ENCODE peak calls at places on chromosome 5, in five cellular contexts. C is IMR-90, T is AG10803, Q is spleen, J is ascending aorta. R is an unnamed sample.

GRCh38 chr5:123696948-123697347 is 185.0 kb downstream of the CSNK1G3 start:
- DNase-seq in J (no peak), Q (no peak), T (peak; percentile 88), C (peak; percentile 7), R (peak; percentile 66)

GRCh38 chr5:72231989-72232703 is 87.9 kb downstream of the MRPS27 start:
- DNase-seq in C (no peak), T (no peak), J (no peak), Q (no peak), R (peak; percentile 43)

GRCh38 chr5:390571-391491 is 52.1 kb upstream of the EXOC3 start:
- DNase-seq in J (peak; percentile 38), C (no peak), T (no peak), Q (no peak), R (no peak)

GRCh38 chr5:27652505-27652904 is 614.1 kb upstream of the CDH9 start:
- DNase-seq in Q (no peak), T (no peak), C (no peak), J (no peak), R (no peak)

GRCh38 chr5:172661536-172661935 is 20.5 kb downstream of the NEURL1B start:
- DNase-seq in J (no peak), Q (peak; percentile 36), T (no peak), C (no peak), R (no peak)

GRCh38 chr5:137304227-137304874 is 194.8 kb downstream of the SPOCK1 start:
- DNase-seq in T (no peak), C (no peak), J (no peak), Q (no peak), R (no peak)

GRCh38 chr5:54774281-54775171 is 210.9 kb downstream of the ESM1 start:
- DNase-seq in Q (peak; percentile 79), C (no peak), J (peak; percentile 90), T (peak; percentile 76), R (peak; percentile 92)

GRCh38 chr5:31291323-31291854 is 97.9 kb downstream of the CDH6 start:
- DNase-seq in T (no peak), C (no peak), Q (no peak), J (no peak), R (no peak)

GRCh38 chr5:154215931-154216330 is 25.4 kb downstream of the GALNT10 start:
- DNase-seq in Q (no peak), T (no peak), C (peak; percentile 43), J (no peak), R (no peak)

GRCh38 chr5:61051267-61051666 is 106.3 kb downstream of the NDUFAF2 start:
- DNase-seq in T (peak; percentile 29), C (peak; percentile 73), J (no peak), Q (no peak), R (peak; percentile 51)

GRCh38 chr5:33736510-33736909 is 155.3 kb downstream of the ADAMTS12 start:
- DNase-seq in T (peak; percentile 93), C (peak; percentile 95), Q (no peak), J (no peak), R (peak; percentile 65)

GRCh38 chr5:132500931-132501628 is 10.5 kb upstream of the IRF1 start:
- DNase-seq in T (peak; percentile 59), C (peak; percentile 55), Q (peak; percentile 93), J (peak; percentile 70), R (peak; percentile 72)

GRCh38 chr5:180154821-180155220 is 54.2 kb downstream of the RASGEF1C start:
- DNase-seq in T (no peak), C (no peak), Q (no peak), J (peak; percentile 50), R (no peak)

GRCh38 chr5:53481887-53482716 is 1.7 kb downstream of the FST start:
- DNase-seq in T (peak; percentile 85), J (peak; percentile 89), C (peak; percentile 71), Q (peak; percentile 89), R (peak; percentile 79)
- TF ChIP-seq CTCF in T (peak; percentile 34), J (peak; percentile 27), C (peak; percentile 5), Q (no peak), R (peak; percentile 57)

DNA sequence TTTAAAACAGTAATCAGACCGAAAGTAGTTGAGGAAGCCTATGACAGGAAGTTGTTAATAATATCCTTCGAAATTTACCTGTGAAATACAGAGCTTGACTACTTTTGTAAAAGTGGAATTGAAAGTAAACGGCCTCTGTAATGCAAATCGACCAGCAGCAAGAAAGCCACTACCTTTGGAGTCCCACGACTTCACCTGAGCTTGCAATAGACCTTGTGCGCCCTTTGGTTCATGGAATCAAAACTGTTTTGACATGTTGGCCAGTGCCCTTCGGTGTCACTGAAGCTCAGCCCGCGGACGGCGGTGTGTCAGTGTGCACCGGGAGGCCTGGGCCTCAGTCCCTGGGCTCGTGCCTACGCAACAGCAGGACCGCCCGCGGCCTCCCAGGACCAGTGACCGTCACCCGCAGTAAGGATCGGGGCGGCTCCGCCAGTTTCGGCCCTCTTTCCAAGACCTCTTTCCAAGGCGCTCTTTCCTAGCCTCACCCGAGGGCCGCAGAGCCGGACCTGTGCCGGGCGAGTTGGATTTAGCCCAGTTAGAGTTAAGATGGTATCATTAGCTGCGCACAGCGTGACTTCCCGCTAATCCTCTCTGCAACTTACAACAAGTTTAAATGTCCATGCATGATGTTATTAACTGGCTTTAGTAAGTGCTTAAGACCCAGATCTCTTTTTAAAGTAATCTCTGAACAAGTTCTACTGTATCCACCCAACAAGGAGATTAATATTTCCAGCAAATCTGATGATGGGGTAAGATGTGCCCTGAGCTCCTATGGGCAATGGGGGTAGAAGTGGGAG is 223.3 kb downstream of the MEF2C start:
- DNase-seq in T (no peak), J (no peak), Q (no peak), C (no peak), R (no peak)
- H3K4me3 ChIP-seq in T (no peak overlapping the region), J (no peak overlapping the region), Q (no peak overlapping the region), C (no peak overlapping the region), R (no peak overlapping the region)

DNA sequence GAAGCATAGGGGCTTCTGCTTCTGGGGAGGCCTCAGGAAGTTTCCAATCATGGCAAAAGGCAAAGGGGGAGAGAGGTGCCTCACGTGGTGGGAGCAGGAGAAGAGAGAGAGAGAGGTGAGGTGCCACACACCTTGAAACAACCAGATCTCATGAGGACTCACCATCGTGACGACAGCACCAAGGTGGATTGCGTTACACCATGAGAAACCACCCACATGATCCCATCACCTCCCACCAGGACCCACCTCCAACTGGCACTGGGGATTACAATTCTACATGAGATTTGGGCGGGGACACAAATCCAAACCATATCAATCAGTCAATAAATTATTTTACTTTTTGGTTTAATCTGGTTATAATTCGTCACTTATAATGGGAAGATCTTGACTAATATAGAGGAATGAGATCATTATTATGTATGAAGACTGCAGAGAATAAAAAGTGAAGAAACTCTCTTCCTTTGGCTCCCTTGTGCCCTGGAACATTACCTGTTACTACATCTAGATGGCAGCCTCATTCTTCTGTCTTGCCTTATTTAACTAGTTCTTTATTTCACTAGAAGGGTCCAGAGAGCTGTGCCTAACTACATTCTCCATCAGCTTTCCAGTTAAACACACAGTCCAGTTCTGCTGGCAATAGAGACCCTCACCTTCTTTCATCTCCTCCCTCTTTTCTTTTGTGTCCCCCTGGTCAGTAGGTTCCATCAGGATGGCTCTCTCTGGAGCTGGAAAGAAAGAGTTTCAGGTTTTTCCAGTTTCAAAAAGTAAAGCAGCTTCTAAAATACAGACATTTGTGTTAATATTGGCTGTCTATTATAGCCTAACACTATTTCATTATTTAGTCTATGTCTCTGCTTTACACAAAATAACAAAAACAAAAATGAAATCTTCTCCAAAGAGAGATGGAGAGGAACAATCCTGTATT is 21.7 kb upstream of the SPINK7 start:
- DNase-seq in J (no peak), T (peak; percentile 3), C (peak; percentile 19), Q (no peak), R (peak; percentile 29)
- TF ChIP-seq CTCF in J (no peak), T (peak; percentile 29), C (peak; percentile 50), Q (no peak), R (peak; percentile 50)

DNA sequence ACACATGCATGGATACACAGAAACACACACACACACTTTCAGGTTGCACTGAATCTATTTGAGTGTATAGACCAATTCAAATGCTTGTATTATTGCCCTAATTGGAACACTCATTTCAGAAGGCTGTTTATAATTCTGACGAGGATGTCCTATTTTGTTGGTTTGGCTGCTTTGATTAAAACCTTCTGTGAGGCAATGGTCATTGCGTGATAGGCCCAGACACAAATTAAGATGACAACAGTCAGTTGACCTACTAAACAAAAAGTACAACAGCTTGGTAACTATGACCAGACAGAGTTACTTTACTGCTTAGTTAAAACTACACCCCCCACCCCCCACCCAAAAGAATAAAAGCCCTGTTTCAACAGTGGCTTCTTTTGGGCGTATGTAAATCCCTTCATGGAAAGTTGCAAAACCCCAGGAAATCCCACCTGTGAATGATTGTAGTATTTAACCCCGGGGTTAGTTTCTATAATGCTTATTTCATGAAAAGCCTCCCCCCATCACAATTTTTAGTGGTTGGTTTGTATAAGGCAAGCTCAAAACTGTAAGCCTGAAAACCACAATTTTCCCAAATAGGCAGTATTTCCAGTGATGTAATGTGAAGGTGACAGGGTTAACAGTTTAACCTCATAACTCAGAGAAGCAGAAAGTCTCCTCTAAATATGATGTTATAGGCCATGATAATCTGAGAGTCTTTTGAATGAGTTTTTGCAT is 340.8 kb downstream of the FGF10 start:
- DNase-seq in Q (no peak), T (peak; percentile 60), C (no peak), J (no peak), R (no peak)
- H3K4me3 ChIP-seq in Q (no peak overlapping the region), T (no peak overlapping the region), C (no peak overlapping the region), J (no peak overlapping the region), R (no peak overlapping the region)